ENCODE peak calls at places on chromosome 10, in seven cellular contexts. G is stimulated activated CD8-positive, alpha-beta memory T cell treated with anti-CD3 and anti-CD28 coated beads, Interleukin-4, amount 100 ng/mL, for 1 hour; Z is NCI-H2081; W is stromal cell of bone marrow; E is SIG-M5; P is A172; K is LNCaP clone FGC. S is an unnamed sample.

GRCh38 chr10:49264177-49264677 is 34.7 kb upstream of the C10orf71 start:
- DNase-seq in Z (no peak), P (no peak), W (no peak), G (no peak), E (no peak), K (no peak), S (no peak)

GRCh38 chr10:98488669-98489430 is 42.1 kb upstream of the HPS1 start:
- DNase-seq in Z (no peak), W (no peak), G (no peak), E (no peak), K (no peak), P (no peak), S (no peak)

GRCh38 chr10:93707623-93708022 is 5.2 kb upstream of the FRA10AC1 start:
- DNase-seq in Z (no peak), K (no peak), G (no peak), P (no peak), E (no peak), W (no peak), S (no peak)

GRCh38 chr10:108424656-108425055 is 1260.2 kb upstream of the SORCS1 start:
- DNase-seq in G (no peak), K (no peak), Z (no peak), W (peak), E (no peak), P (peak), S (peak)

GRCh38 chr10:103678104-103678526 is 177.3 kb downstream of the SH3PXD2A start:
- DNase-seq in E (no peak), K (no peak), W (peak), G (peak), P (no peak), Z (no peak), S (peak)

GRCh38 chr10:306654-307185 is 171.5 kb downstream of the ZMYND11 start:
- DNase-seq in Z (no peak), W (no peak), G (no peak), P (no peak), E (no peak), K (no peak), S (peak)

GRCh38 chr10:62582098-62582705 is 208.0 kb downstream of the ZNF365 start:
- DNase-seq in K (no peak), G (no peak), W (peak), Z (no peak), E (no peak), P (peak), S (no peak)

GRCh38 chr10:22334414-22335203 is 10.7 kb upstream of the SPAG6 start:
- DNase-seq in G (no peak), Z (no peak), K (no peak), P (no peak), W (no peak), E (no peak), S (no peak)

GRCh38 chr10:84715911-84716310 is 387.5 kb downstream of the CCSER2 start:
- DNase-seq in G (no peak), W (no peak), K (no peak), P (no peak), E (no peak), Z (peak), S (peak)

GRCh38 chr10:49620286-49620810 is 6.5 kb downstream of the CHAT start:
- DNase-seq in K (no peak), G (no peak), W (no peak), Z (no peak), P (no peak), E (no peak), S (no peak)